ENCODE peak calls at places on chromosomes 1 and 21, in six cellular contexts. One of them, this sample, is unnamed.

GRCh38 chr21:40120944-40121575 is 253.8 kb downstream of the PCP4 start:
- DNase-seq in lung: no peak
- DNase-seq in fibroblast of pulmonary artery: peak
- DNase-seq in epithelial cell of proximal tubule: no peak
- DNase-seq in right atrium auricular region: no peak
- DNase-seq in cardiac muscle cell: peak
- DNase-seq in this sample: peak

GRCh38 chr1:39212499-39212898 is 8.0 kb downstream of the MACF1 start:
- DNase-seq in epithelial cell of proximal tubule: no peak
- DNase-seq in lung: no peak
- DNase-seq in cardiac muscle cell: no peak
- DNase-seq in fibroblast of pulmonary artery: no peak
- DNase-seq in right atrium auricular region: no peak
- DNase-seq in this sample: no peak

GRCh38 chr1:240571782-240572181 is 40.2 kb downstream of the GREM2 start:
- DNase-seq in fibroblast of pulmonary artery: no peak
- DNase-seq in lung: no peak
- DNase-seq in epithelial cell of proximal tubule: no peak
- DNase-seq in right atrium auricular region: no peak
- DNase-seq in cardiac muscle cell: no peak
- DNase-seq in this sample: peak

GRCh38 chr1:84271452-84272273 is 29.8 kb upstream of the SAMD13 start:
- DNase-seq in right atrium auricular region: no peak
- DNase-seq in epithelial cell of proximal tubule: no peak
- DNase-seq in lung: no peak
- DNase-seq in cardiac muscle cell: peak
- DNase-seq in fibroblast of pulmonary artery: peak
- DNase-seq in this sample: peak

GRCh38 chr1:54289061-54289938 is 89.3 kb downstream of the MRPL37 start:
- DNase-seq in right atrium auricular region: no peak
- DNase-seq in cardiac muscle cell: no peak
- DNase-seq in lung: no peak
- DNase-seq in fibroblast of pulmonary artery: no peak
- DNase-seq in epithelial cell of proximal tubule: no peak
- DNase-seq in this sample: no peak

GRCh38 chr1:174712541-174712940 is 264.8 kb downstream of the GPR52 start:
- DNase-seq in lung: no peak
- DNase-seq in fibroblast of pulmonary artery: no peak
- DNase-seq in right atrium auricular region: no peak
- DNase-seq in epithelial cell of proximal tubule: no peak
- DNase-seq in cardiac muscle cell: no peak
- DNase-seq in this sample: no peak

GRCh38 chr1:211549092-211549749 is 29.7 kb downstream of the SLC30A1 start:
- DNase-seq in lung: no peak
- DNase-seq in cardiac muscle cell: no peak
- DNase-seq in right atrium auricular region: no peak
- DNase-seq in epithelial cell of proximal tubule: no peak
- DNase-seq in fibroblast of pulmonary artery: no peak
- DNase-seq in this sample: no peak

GRCh38 chr1:65063025-65063424 is 85.0 kb upstream of the AK4 start:
- DNase-seq in epithelial cell of proximal tubule: no peak
- DNase-seq in right atrium auricular region: no peak
- DNase-seq in lung: no peak
- DNase-seq in cardiac muscle cell: no peak
- DNase-seq in fibroblast of pulmonary artery: no peak
- DNase-seq in this sample: peak

GRCh38 chr1:37556712-37557196 is at the start of gene DNALI1:
- DNase-seq in fibroblast of pulmonary artery: peak
- DNase-seq in lung: peak
- DNase-seq in right atrium auricular region: peak
- DNase-seq in epithelial cell of proximal tubule: no peak
- DNase-seq in cardiac muscle cell: peak
- DNase-seq in this sample: peak

GRCh38 chr1:117555806-117556205 is 50.0 kb upstream of the TENT5C start:
- DNase-seq in fibroblast of pulmonary artery: no peak
- DNase-seq in epithelial cell of proximal tubule: no peak
- DNase-seq in right atrium auricular region: no peak
- DNase-seq in cardiac muscle cell: no peak
- DNase-seq in lung: peak
- DNase-seq in this sample: no peak

GRCh38 chr1:209456878-209457277 is 126.6 kb upstream of the CAMK1G start:
- DNase-seq in lung: peak
- DNase-seq in cardiac muscle cell: peak
- DNase-seq in epithelial cell of proximal tubule: no peak
- DNase-seq in fibroblast of pulmonary artery: no peak
- DNase-seq in right atrium auricular region: no peak
- DNase-seq in this sample: no peak

GRCh38 chr21:45482899-45483821 is 59.1 kb downstream of the SLC19A1 start:
- DNase-seq in epithelial cell of proximal tubule: no peak
- DNase-seq in lung: no peak
- DNase-seq in right atrium auricular region: no peak
- DNase-seq in cardiac muscle cell: no peak
- DNase-seq in fibroblast of pulmonary artery: no peak
- DNase-seq in this sample: no peak

GRCh38 chr1:23283660-23284602 is 60.2 kb downstream of the HNRNPR start:
- DNase-seq in fibroblast of pulmonary artery: peak
- DNase-seq in right atrium auricular region: no peak
- DNase-seq in epithelial cell of proximal tubule: no peak
- DNase-seq in cardiac muscle cell: no peak
- DNase-seq in lung: no peak
- DNase-seq in this sample: no peak

GRCh38 chr1:54442185-54442584 is 36.0 kb upstream of the SSBP3 start:
- DNase-seq in cardiac muscle cell: no peak
- DNase-seq in lung: no peak
- DNase-seq in epithelial cell of proximal tubule: no peak
- DNase-seq in right atrium auricular region: no peak
- DNase-seq in fibroblast of pulmonary artery: no peak
- DNase-seq in this sample: no peak

GRCh38 chr1:9680091-9680490 is 28.6 kb downstream of the PIK3CD start:
- DNase-seq in cardiac muscle cell: no peak
- DNase-seq in fibroblast of pulmonary artery: no peak
- DNase-seq in epithelial cell of proximal tubule: no peak
- DNase-seq in right atrium auricular region: no peak
- DNase-seq in lung: no peak
- DNase-seq in this sample: no peak

GRCh38 chr1:89060091-89060490 is 4.9 kb downstream of the GBP1 start:
- DNase-seq in lung: no peak
- DNase-seq in right atrium auricular region: no peak
- DNase-seq in fibroblast of pulmonary artery: no peak
- DNase-seq in epithelial cell of proximal tubule: no peak
- DNase-seq in cardiac muscle cell: no peak
- DNase-seq in this sample: no peak

GRCh38 chr1:223840254-223840653 is 5.5 kb downstream of the TP53BP2 start:
- DNase-seq in lung: no peak
- DNase-seq in cardiac muscle cell: no peak
- DNase-seq in fibroblast of pulmonary artery: no peak
- DNase-seq in right atrium auricular region: no peak
- DNase-seq in epithelial cell of proximal tubule: no peak
- DNase-seq in this sample: no peak

GRCh38 chr1:187261637-187262036 is 432.9 kb downstream of the PLA2G4A start:
- DNase-seq in right atrium auricular region: no peak
- DNase-seq in lung: no peak
- DNase-seq in fibroblast of pulmonary artery: no peak
- DNase-seq in epithelial cell of proximal tubule: no peak
- DNase-seq in cardiac muscle cell: no peak
- DNase-seq in this sample: no peak

GRCh38 chr1:207651583-207651982 is 6.7 kb downstream of the CR1L start:
- DNase-seq in fibroblast of pulmonary artery: no peak
- DNase-seq in cardiac muscle cell: no peak
- DNase-seq in right atrium auricular region: no peak
- DNase-seq in lung: no peak
- DNase-seq in epithelial cell of proximal tubule: no peak
- DNase-seq in this sample: no peak

GRCh38 chr1:179807691-179808485 is 64.8 kb downstream of the FAM163A start:
- DNase-seq in cardiac muscle cell: no peak
- DNase-seq in epithelial cell of proximal tubule: no peak
- DNase-seq in fibroblast of pulmonary artery: peak
- DNase-seq in lung: no peak
- DNase-seq in right atrium auricular region: no peak
- DNase-seq in this sample: no peak

GRCh38 chr21:15164678-15165303 is 100.0 kb upstream of the NRIP1 start:
- DNase-seq in epithelial cell of proximal tubule: no peak
- DNase-seq in right atrium auricular region: no peak
- DNase-seq in cardiac muscle cell: no peak
- DNase-seq in fibroblast of pulmonary artery: peak
- DNase-seq in lung: no peak
- DNase-seq in this sample: no peak

GRCh38 chr1:11053758-11054137 is 6.1 kb downstream of the SRM start:
- DNase-seq in cardiac muscle cell: peak
- DNase-seq in right atrium auricular region: no peak
- DNase-seq in lung: no peak
- DNase-seq in fibroblast of pulmonary artery: peak
- DNase-seq in epithelial cell of proximal tubule: no peak
- DNase-seq in this sample: peak

GRCh38 chr1:56532359-56532696 is 47.0 kb downstream of the PLPP3 start:
- DNase-seq in cardiac muscle cell: no peak
- DNase-seq in epithelial cell of proximal tubule: no peak
- DNase-seq in fibroblast of pulmonary artery: no peak
- DNase-seq in lung: no peak
- DNase-seq in right atrium auricular region: no peak
- DNase-seq in this sample: no peak

GRCh38 chr1:3066250-3066711 is 2.7 kb upstream of the PRDM16 start:
- DNase-seq in fibroblast of pulmonary artery: no peak
- DNase-seq in right atrium auricular region: no peak
- DNase-seq in lung: peak
- DNase-seq in epithelial cell of proximal tubule: no peak
- DNase-seq in cardiac muscle cell: peak
- DNase-seq in this sample: peak

GRCh38 chr21:43810505-43811261 is 21.3 kb downstream of the RRP1 start:
- DNase-seq in cardiac muscle cell: peak
- DNase-seq in lung: peak
- DNase-seq in epithelial cell of proximal tubule: no peak
- DNase-seq in fibroblast of pulmonary artery: peak
- DNase-seq in right atrium auricular region: peak
- DNase-seq in this sample: peak
- H3K4me3 ChIP-seq in cardiac muscle cell: no peak
- H3K4me3 ChIP-seq in lung: no peak
- H3K4me3 ChIP-seq in epithelial cell of proximal tubule: peak
- H3K4me3 ChIP-seq in fibroblast of pulmonary artery: no peak
- H3K4me3 ChIP-seq in right atrium auricular region: no peak
- H3K4me3 ChIP-seq in this sample: no peak

GRCh38 chr1:108663074-108663473 is 2.2 kb upstream of the HENMT1 start:
- DNase-seq in fibroblast of pulmonary artery: peak
- DNase-seq in epithelial cell of proximal tubule: no peak
- DNase-seq in cardiac muscle cell: no peak
- DNase-seq in lung: no peak
- DNase-seq in right atrium auricular region: no peak
- DNase-seq in this sample: no peak

GRCh38 chr1:108657701-108658100 is 3.2 kb downstream of the HENMT1 start:
- DNase-seq in right atrium auricular region: no peak
- DNase-seq in epithelial cell of proximal tubule: no peak
- DNase-seq in lung: no peak
- DNase-seq in cardiac muscle cell: no peak
- DNase-seq in fibroblast of pulmonary artery: no peak
- DNase-seq in this sample: no peak

GRCh38 chr1:108665047-108665446 is 4.2 kb upstream of the HENMT1 start:
- DNase-seq in right atrium auricular region: no peak
- DNase-seq in epithelial cell of proximal tubule: no peak
- DNase-seq in lung: no peak
- DNase-seq in cardiac muscle cell: no peak
- DNase-seq in fibroblast of pulmonary artery: no peak
- DNase-seq in this sample: no peak

GRCh38 chr1:108664426-108664950 is 3.6 kb upstream of the HENMT1 start:
- DNase-seq in epithelial cell of proximal tubule: no peak
- DNase-seq in right atrium auricular region: no peak
- DNase-seq in cardiac muscle cell: no peak
- DNase-seq in fibroblast of pulmonary artery: no peak
- DNase-seq in lung: no peak
- DNase-seq in this sample: no peak

GRCh38 chr1:108661030-108661609 is at the start of gene HENMT1:
- DNase-seq in lung: peak
- DNase-seq in fibroblast of pulmonary artery: peak
- DNase-seq in cardiac muscle cell: peak
- DNase-seq in epithelial cell of proximal tubule: no peak
- DNase-seq in right atrium auricular region: peak
- DNase-seq in this sample: peak
- H3K4me3 ChIP-seq in lung: peak
- H3K4me3 ChIP-seq in fibroblast of pulmonary artery: peak
- H3K4me3 ChIP-seq in cardiac muscle cell: peak
- H3K4me3 ChIP-seq in epithelial cell of proximal tubule: peak
- H3K4me3 ChIP-seq in right atrium auricular region: peak
- H3K4me3 ChIP-seq in this sample: peak

GRCh38 chr1:26110731-26111529 is 694 bp upstream of the PDIK1L start:
- DNase-seq in lung: peak
- DNase-seq in right atrium auricular region: peak
- DNase-seq in cardiac muscle cell: peak
- DNase-seq in epithelial cell of proximal tubule: no peak
- DNase-seq in fibroblast of pulmonary artery: peak
- DNase-seq in this sample: peak
- H3K4me3 ChIP-seq in lung: peak
- H3K4me3 ChIP-seq in right atrium auricular region: peak
- H3K4me3 ChIP-seq in cardiac muscle cell: peak
- H3K4me3 ChIP-seq in epithelial cell of proximal tubule: peak
- H3K4me3 ChIP-seq in fibroblast of pulmonary artery: peak
- H3K4me3 ChIP-seq in this sample: peak

GRCh38 chr1:27135920-27136551 is 18.9 kb downstream of the SLC9A1 start:
- DNase-seq in fibroblast of pulmonary artery: no peak
- DNase-seq in epithelial cell of proximal tubule: no peak
- DNase-seq in lung: no peak
- DNase-seq in right atrium auricular region: no peak
- DNase-seq in cardiac muscle cell: no peak
- DNase-seq in this sample: peak

GRCh38 chr1:27138368-27138767 is 16.6 kb downstream of the SLC9A1 start:
- DNase-seq in right atrium auricular region: no peak
- DNase-seq in cardiac muscle cell: no peak
- DNase-seq in epithelial cell of proximal tubule: no peak
- DNase-seq in fibroblast of pulmonary artery: no peak
- DNase-seq in lung: no peak
- DNase-seq in this sample: no peak

GRCh38 chr1:27137544-27138075 is 17.3 kb downstream of the SLC9A1 start:
- DNase-seq in epithelial cell of proximal tubule: no peak
- DNase-seq in fibroblast of pulmonary artery: no peak
- DNase-seq in lung: peak
- DNase-seq in right atrium auricular region: no peak
- DNase-seq in cardiac muscle cell: peak
- DNase-seq in this sample: no peak

GRCh38 chr1:27138927-27139326 is 16.0 kb downstream of the SLC9A1 start:
- DNase-seq in right atrium auricular region: no peak
- DNase-seq in epithelial cell of proximal tubule: no peak
- DNase-seq in lung: no peak
- DNase-seq in cardiac muscle cell: no peak
- DNase-seq in fibroblast of pulmonary artery: no peak
- DNase-seq in this sample: no peak

GRCh38 chr1:27137022-27137542 is 17.8 kb downstream of the SLC9A1 start:
- DNase-seq in right atrium auricular region: no peak
- DNase-seq in cardiac muscle cell: no peak
- DNase-seq in fibroblast of pulmonary artery: no peak
- DNase-seq in lung: peak
- DNase-seq in epithelial cell of proximal tubule: no peak
- DNase-seq in this sample: peak
- H3K4me3 ChIP-seq in right atrium auricular region: no peak
- H3K4me3 ChIP-seq in cardiac muscle cell: no peak
- H3K4me3 ChIP-seq in fibroblast of pulmonary artery: no peak
- H3K4me3 ChIP-seq in lung: no peak
- H3K4me3 ChIP-seq in epithelial cell of proximal tubule: no peak
- H3K4me3 ChIP-seq in this sample: no peak

GRCh38 chr1:114037503-114037890 is 58.2 kb downstream of the OLFML3 start:
- DNase-seq in fibroblast of pulmonary artery: no peak
- DNase-seq in cardiac muscle cell: no peak
- DNase-seq in right atrium auricular region: no peak
- DNase-seq in epithelial cell of proximal tubule: no peak
- DNase-seq in lung: no peak
- DNase-seq in this sample: peak
- H3K4me3 ChIP-seq in fibroblast of pulmonary artery: no peak
- H3K4me3 ChIP-seq in cardiac muscle cell: no peak
- H3K4me3 ChIP-seq in right atrium auricular region: no peak
- H3K4me3 ChIP-seq in epithelial cell of proximal tubule: no peak
- H3K4me3 ChIP-seq in lung: no peak
- H3K4me3 ChIP-seq in this sample: peak